ENCODE peak calls at places on chromosome 11, in seven cellular contexts. B is HCT116, L is SK-N-SH, H is H1, J is GM12878, O is HepG2, A is K562. F is an unnamed sample.
A peak's percentile ranks its signal among the peaks of the same experiment; 100 is the strongest.

GRCh38 chr11:78800089-78800690 is 225.5 kb upstream of the NARS2 start:
- DNase-seq in H (no peak), J (no peak), B (no peak), A (no peak), L (no peak), O (no peak), F (no peak)

GRCh38 chr11:61975638-61976419 is 8.4 kb upstream of the FTH1 start:
- DNase-seq in O (no peak), L (no peak), J (no peak), B (no peak), A (no peak), H (no peak), F (no peak)

GRCh38 chr11:111185259-111185658 is 60.3 kb upstream of the POU2AF2 start:
- DNase-seq in B (no peak), O (no peak), L (no peak), J (no peak), H (no peak), A (no peak), F (no peak)

GRCh38 chr11:90434858-90435257 is 212.0 kb upstream of the CHORDC1 start:
- DNase-seq in L (no peak), H (no peak), A (no peak), J (no peak), B (no peak), O (peak; percentile 35), F (peak; percentile 61)

GRCh38 chr11:122888162-122888561 is 5.6 kb downstream of the JHY start:
- DNase-seq in J (no peak), O (no peak), A (no peak), L (no peak), B (no peak), H (no peak), F (no peak)

GRCh38 chr11:59076876-59077571 is 9.1 kb upstream of the GLYATL1B start:
- DNase-seq in A (no peak), J (no peak), L (no peak), O (no peak), B (no peak), H (no peak), F (no peak)

GRCh38 chr11:107591446-107592236 is 694 bp downstream of the ELMOD1 start:
- DNase-seq in H (peak; percentile 71), J (no peak), O (no peak), B (no peak), L (peak; percentile 68), A (no peak), F (no peak)

GRCh38 chr11:132685174-132685611 is 847.1 kb downstream of the OPCML start:
- DNase-seq in A (no peak), O (no peak), J (no peak), H (no peak), L (no peak), B (no peak), F (no peak)

DNA sequence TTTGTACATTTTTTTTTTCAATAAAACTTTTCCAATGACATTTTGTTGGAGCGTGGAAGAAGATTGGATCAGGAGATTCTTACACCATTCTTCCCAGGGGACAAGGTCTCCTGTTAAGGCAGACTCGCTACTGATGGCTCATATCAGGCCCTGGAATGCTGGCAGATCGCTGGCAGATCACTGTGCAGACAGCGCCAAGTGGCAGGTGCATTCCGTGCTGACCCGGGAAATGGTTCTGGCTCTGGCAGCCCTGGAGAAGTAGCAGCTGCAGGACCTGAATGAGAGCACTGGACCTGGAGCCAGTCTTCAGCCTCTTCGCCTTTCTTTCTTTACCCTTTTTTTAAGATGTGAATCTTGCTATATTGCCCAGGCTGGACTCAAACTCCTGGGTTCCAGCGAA is 10.7 kb downstream of the SERPINH1 start:
- DNase-seq in J (no peak), H (no peak), O (no peak), B (no peak), L (no peak), A (no peak), F (no peak)
- TF ChIP-seq JUND in J (no peak), H (no peak), O (no peak), B (no peak), L (no peak), A (no peak), F (no peak)

GRCh38 chr11:70413151-70413550 is 14.8 kb downstream of the CTTN start:
- DNase-seq in B (no peak), H (no peak), J (no peak), A (no peak), O (no peak), L (no peak), F (no peak)

GRCh38 chr11:70415642-70416395 is 17.5 kb downstream of the CTTN start:
- DNase-seq in A (no peak), L (no peak), O (no peak), J (no peak), B (no peak), H (no peak), F (no peak)

GRCh38 chr11:70416881-70417280 is 18.6 kb downstream of the CTTN start:
- DNase-seq in J (no peak), H (no peak), L (no peak), O (no peak), B (no peak), A (no peak), F (no peak)

GRCh38 chr11:70414341-70415100 is 16.2 kb downstream of the CTTN start:
- DNase-seq in A (no peak), O (no peak), J (no peak), L (no peak), H (no peak), B (no peak), F (no peak)

DNA sequence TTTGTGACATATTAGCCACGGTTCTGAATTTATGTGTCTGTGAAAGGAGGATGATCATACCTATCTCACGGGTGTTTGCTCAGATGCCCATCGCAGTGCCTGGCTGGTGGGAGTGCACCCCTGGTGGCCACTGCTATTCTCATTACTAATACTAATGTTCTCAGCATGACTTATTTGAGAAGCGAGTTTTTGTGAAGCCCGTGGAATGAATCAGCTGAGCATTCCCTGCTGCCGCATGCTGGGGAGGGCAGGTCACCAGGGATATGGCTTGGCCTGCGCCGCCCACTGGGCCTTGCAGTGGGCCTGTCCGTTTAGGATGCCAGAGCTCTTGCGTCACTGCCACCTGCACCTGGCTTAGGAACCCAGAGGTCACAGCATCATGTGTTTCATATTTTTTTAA is 16.8 kb downstream of the CTTN start:
- DNase-seq in B (no peak), J (no peak), A (no peak), O (no peak), H (no peak), L (no peak), F (no peak)
- TF ChIP-seq JUND in B (no peak), J (no peak), A (no peak), O (no peak), H (no peak), L (no peak), F (no peak)

GRCh38 chr11:27385245-27385644 is 22.2 kb upstream of the CCDC34 start:
- DNase-seq in O (no peak), H (no peak), A (no peak), L (no peak), J (no peak), B (no peak), F (no peak)
- TF ChIP-seq JUND in O (no peak), H (no peak), A (no peak), L (no peak), J (no peak), B (no peak), F (no peak)

GRCh38 chr11:2664886-2665746 is 34.7 kb downstream of the KCNQ1OT1 start:
- DNase-seq in L (no peak), O (no peak), H (peak; percentile 11), J (no peak), B (no peak), A (no peak), F (no peak)
- TF ChIP-seq JUND in L (no peak), O (no peak), H (no peak), J (no peak), B (no peak), A (no peak), F (no peak)

GRCh38 chr11:17406818-17407149 is 18.3 kb upstream of the KCNJ11 start:
- DNase-seq in A (no peak), J (no peak), H (no peak), B (no peak), L (no peak), O (no peak), F (no peak)

GRCh38 chr11:17403977-17404759 is 15.7 kb upstream of the KCNJ11 start:
- DNase-seq in O (no peak), A (no peak), L (no peak), H (no peak), B (no peak), J (no peak), F (no peak)

GRCh38 chr11:17406082-17406817 is 17.8 kb upstream of the KCNJ11 start:
- DNase-seq in B (no peak), A (no peak), J (no peak), O (no peak), L (no peak), H (no peak), F (no peak)

GRCh38 chr11:17407575-17407974 is 19.1 kb upstream of the KCNJ11 start:
- DNase-seq in L (no peak), H (no peak), B (no peak), J (no peak), A (no peak), O (no peak), F (no peak)

GRCh38 chr11:17405232-17406005 is 17.0 kb upstream of the KCNJ11 start:
- DNase-seq in L (peak; percentile 78), H (peak; percentile 55), J (no peak), B (peak; percentile 18), O (peak; percentile 37), A (no peak), F (peak; percentile 65)
- TF ChIP-seq JUND in L (no peak), H (no peak), J (no peak), B (no peak), O (no peak), A (no peak), F (no peak)

GRCh38 chr11:26865703-26866102 is 128.2 kb upstream of the FIBIN start:
- DNase-seq in H (no peak), A (no peak), B (no peak), L (no peak), O (no peak), J (no peak), F (no peak)
- TF ChIP-seq JUND in H (no peak), A (no peak), B (no peak), L (no peak), O (no peak), J (no peak), F (no peak)

GRCh38 chr11:118929496-118930151 is 3.9 kb upstream of the BCL9L start:
- DNase-seq in H (peak; percentile 83), L (peak; percentile 88), O (peak; percentile 64), B (peak; percentile 89), A (peak; percentile 61), J (no peak), F (peak; percentile 99)
- TF ChIP-seq JUND in H (no peak), L (no peak), O (no peak), B (no peak), A (no peak), J (no peak), F (no peak)

DNA sequence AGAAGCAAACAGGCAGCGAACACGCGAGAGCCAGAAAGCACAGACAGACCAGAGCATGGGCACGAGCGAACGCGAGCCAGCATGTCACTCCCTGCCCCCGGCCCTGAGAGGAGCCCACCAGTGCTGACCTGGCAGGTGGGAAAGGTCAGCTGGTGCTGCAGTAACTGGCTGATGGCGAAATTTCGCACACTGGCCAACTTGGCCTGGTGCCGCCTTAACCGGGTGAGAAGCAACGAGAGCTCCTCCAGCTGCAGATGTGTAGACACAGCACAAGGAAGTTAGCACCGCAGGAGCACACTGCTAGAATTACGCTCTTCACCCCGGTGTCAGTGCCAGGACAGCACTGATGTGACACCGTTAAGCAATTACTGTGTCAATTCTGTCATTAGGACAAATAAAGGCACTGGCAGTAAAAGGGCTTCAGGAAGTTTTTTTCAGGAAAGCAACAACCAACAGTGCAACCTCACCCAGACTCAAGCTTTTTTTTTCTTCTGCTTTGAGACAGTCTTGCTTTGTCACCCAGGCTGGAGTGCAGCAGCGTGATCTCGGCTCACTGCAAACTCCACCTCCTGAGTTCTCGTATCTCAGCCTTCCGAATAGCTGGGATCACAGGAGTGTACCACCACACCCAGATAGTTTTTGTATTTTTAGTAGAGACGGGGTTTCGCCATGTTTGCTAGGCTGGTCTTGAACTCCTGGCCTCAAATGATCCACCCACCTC is 76.8 kb downstream of the C11orf58 start:
- DNase-seq in H (no peak), O (no peak), L (no peak), J (no peak), A (no peak), B (no peak), F (no peak)
- TF ChIP-seq JUND in H (no peak), O (no peak), L (no peak), J (no peak), A (no peak), B (no peak), F (no peak)

F was measured in T47D.